ENCODE peak calls at places on chromosomes 6 and 20, in nine cellular contexts. One of them, this sample, is unnamed.

GRCh38 chr6:40789143-40789764 is 202.1 kb upstream of the LRFN2 start:
- DNase-seq in NCI-H1105: no peak
- DNase-seq in T-helper 17 cell: no peak
- DNase-seq in aorta: no peak
- DNase-seq in GM04503: no peak
- DNase-seq in hippocampal formation: no peak
- DNase-seq in NCI-H1436: no peak
- DNase-seq in T-helper 1 cell: no peak
- DNase-seq in natural killer cell: peak
- DNase-seq in this sample: no peak

GRCh38 chr20:54208492-54209044 is 681 bp downstream of the PFDN4 start:
- DNase-seq in NCI-H1105: no peak
- DNase-seq in T-helper 1 cell: no peak
- DNase-seq in NCI-H1436: no peak
- DNase-seq in GM04503: no peak
- DNase-seq in aorta: no peak
- DNase-seq in natural killer cell: no peak
- DNase-seq in T-helper 17 cell: no peak
- DNase-seq in hippocampal formation: no peak
- DNase-seq in this sample: no peak

GRCh38 chr6:31383149-31383548 is 20.2 kb upstream of the MICA start:
- DNase-seq in NCI-H1436: no peak
- DNase-seq in aorta: no peak
- DNase-seq in NCI-H1105: no peak
- DNase-seq in T-helper 1 cell: no peak
- DNase-seq in hippocampal formation: no peak
- DNase-seq in natural killer cell: no peak
- DNase-seq in GM04503: no peak
- DNase-seq in T-helper 17 cell: no peak
- DNase-seq in this sample: no peak

GRCh38 chr6:144695858-144696533 is 410.9 kb downstream of the UTRN start:
- DNase-seq in aorta: no peak
- DNase-seq in NCI-H1436: no peak
- DNase-seq in T-helper 17 cell: no peak
- DNase-seq in natural killer cell: no peak
- DNase-seq in T-helper 1 cell: no peak
- DNase-seq in GM04503: no peak
- DNase-seq in hippocampal formation: no peak
- DNase-seq in NCI-H1105: no peak
- DNase-seq in this sample: no peak

GRCh38 chr6:1081566-1081965 is 230.3 kb upstream of the FOXQ1 start:
- DNase-seq in T-helper 1 cell: no peak
- DNase-seq in natural killer cell: no peak
- DNase-seq in T-helper 17 cell: no peak
- DNase-seq in hippocampal formation: no peak
- DNase-seq in GM04503: no peak
- DNase-seq in NCI-H1105: no peak
- DNase-seq in aorta: no peak
- DNase-seq in NCI-H1436: no peak
- DNase-seq in this sample: no peak

GRCh38 chr6:134372603-134373281 is 54.8 kb upstream of the SGK1 start:
- DNase-seq in aorta: peak
- DNase-seq in NCI-H1436: no peak
- DNase-seq in T-helper 17 cell: no peak
- DNase-seq in T-helper 1 cell: no peak
- DNase-seq in NCI-H1105: no peak
- DNase-seq in hippocampal formation: no peak
- DNase-seq in natural killer cell: no peak
- DNase-seq in GM04503: no peak
- DNase-seq in this sample: no peak

GRCh38 chr20:62248890-62249560 is 10.7 kb downstream of the OSBPL2 start:
- DNase-seq in T-helper 17 cell: no peak
- DNase-seq in GM04503: no peak
- DNase-seq in aorta: no peak
- DNase-seq in NCI-H1105: no peak
- DNase-seq in NCI-H1436: no peak
- DNase-seq in hippocampal formation: no peak
- DNase-seq in natural killer cell: no peak
- DNase-seq in T-helper 1 cell: no peak
- DNase-seq in this sample: no peak

GRCh38 chr6:147906361-147906760 is 397.9 kb downstream of the SAMD5 start:
- DNase-seq in GM04503: no peak
- DNase-seq in NCI-H1436: no peak
- DNase-seq in NCI-H1105: no peak
- DNase-seq in T-helper 17 cell: no peak
- DNase-seq in hippocampal formation: no peak
- DNase-seq in natural killer cell: no peak
- DNase-seq in aorta: no peak
- DNase-seq in T-helper 1 cell: no peak
- DNase-seq in this sample: no peak

GRCh38 chr6:90478278-90478677 is 108.6 kb downstream of the MAP3K7 start:
- DNase-seq in NCI-H1105: no peak
- DNase-seq in hippocampal formation: no peak
- DNase-seq in T-helper 1 cell: no peak
- DNase-seq in NCI-H1436: no peak
- DNase-seq in T-helper 17 cell: no peak
- DNase-seq in natural killer cell: no peak
- DNase-seq in GM04503: no peak
- DNase-seq in aorta: no peak
- DNase-seq in this sample: no peak

GRCh38 chr20:61161649-61162210 is 90.3 kb upstream of the CDH4 start:
- DNase-seq in NCI-H1436: no peak
- DNase-seq in T-helper 17 cell: no peak
- DNase-seq in T-helper 1 cell: no peak
- DNase-seq in natural killer cell: no peak
- DNase-seq in aorta: no peak
- DNase-seq in hippocampal formation: no peak
- DNase-seq in NCI-H1105: peak
- DNase-seq in GM04503: no peak
- DNase-seq in this sample: no peak

GRCh38 chr6:5565976-5566375 is 304.7 kb downstream of the FARS2 start:
- DNase-seq in T-helper 1 cell: no peak
- DNase-seq in GM04503: no peak
- DNase-seq in NCI-H1105: no peak
- DNase-seq in NCI-H1436: no peak
- DNase-seq in natural killer cell: no peak
- DNase-seq in T-helper 17 cell: no peak
- DNase-seq in hippocampal formation: no peak
- DNase-seq in aorta: no peak
- DNase-seq in this sample: no peak

GRCh38 chr20:33770005-33770404 is 38.2 kb downstream of the ZNF341 start:
- DNase-seq in NCI-H1436: no peak
- DNase-seq in GM04503: no peak
- DNase-seq in T-helper 17 cell: no peak
- DNase-seq in T-helper 1 cell: no peak
- DNase-seq in NCI-H1105: no peak
- DNase-seq in aorta: no peak
- DNase-seq in hippocampal formation: no peak
- DNase-seq in natural killer cell: no peak
- DNase-seq in this sample: no peak